ENCODE peak calls at places on chromosomes 16 and 17, in seven cellular contexts. T, Y, M, N, R, P and K are unnamed samples.

GRCh38 chr16:72092832-72093447 is 480 bp downstream of the TXNL4B start:
- DNase-seq in P (peak), M (peak), T (no peak), R (peak), Y (no peak), N (no peak), K (peak)

GRCh38 chr17:50871898-50872297 is 5.7 kb upstream of the TOB1 start:
- DNase-seq in M (no peak), Y (no peak), T (no peak), P (no peak), R (no peak), N (no peak), K (no peak)

GRCh38 chr17:49071106-49071505 is 61.5 kb upstream of the B4GALNT2 start:
- DNase-seq in P (peak), R (no peak), N (no peak), M (no peak), Y (no peak), T (no peak), K (peak)

GRCh38 chr16:22923491-22923890 is 109.5 kb downstream of the HS3ST2 start:
- DNase-seq in M (no peak), P (no peak), Y (no peak), R (no peak), T (no peak), N (no peak), K (no peak)

GRCh38 chr17:7856081-7856791 is 1.1 kb downstream of the NAA38 start:
- DNase-seq in R (no peak), P (no peak), M (peak), T (peak), Y (no peak), N (peak), K (peak)

GRCh38 chr17:41619162-41619933 is 5.0 kb downstream of the KRT17 start:
- DNase-seq in T (peak), N (no peak), Y (no peak), P (no peak), R (no peak), M (no peak), K (no peak)

GRCh38 chr17:66123163-66123562 is 68.8 kb downstream of the CEP112 start:
- DNase-seq in T (no peak), M (peak), R (peak), Y (no peak), P (peak), N (no peak), K (peak)

GRCh38 chr17:14451729-14452191 is 150.9 kb downstream of the HS3ST3B1 start:
- DNase-seq in N (no peak), M (no peak), Y (no peak), T (no peak), P (peak), R (no peak), K (no peak)

GRCh38 chr16:14678748-14679497 is 15.2 kb downstream of the PLA2G10 start:
- DNase-seq in R (no peak), P (no peak), M (no peak), T (no peak), N (no peak), Y (no peak), K (no peak)

GRCh38 chr17:79024901-79025737 is 1.1 kb downstream of the C1QTNF1 start:
- DNase-seq in N (peak), M (no peak), R (no peak), T (no peak), P (peak), Y (no peak), K (peak)

GRCh38 chr17:79022507-79022991 is 1.4 kb upstream of the C1QTNF1 start:
- DNase-seq in N (peak), P (peak), R (no peak), Y (no peak), T (no peak), M (no peak), K (no peak)

GRCh38 chr17:79026345-79027273 is 2.6 kb downstream of the C1QTNF1 start:
- DNase-seq in P (peak), Y (no peak), T (no peak), R (no peak), M (no peak), N (no peak), K (peak)

GRCh38 chr17:79023180-79023705 is 726 bp upstream of the C1QTNF1 start:
- DNase-seq in Y (no peak), N (no peak), R (no peak), T (no peak), P (no peak), M (no peak), K (no peak)

DNA sequence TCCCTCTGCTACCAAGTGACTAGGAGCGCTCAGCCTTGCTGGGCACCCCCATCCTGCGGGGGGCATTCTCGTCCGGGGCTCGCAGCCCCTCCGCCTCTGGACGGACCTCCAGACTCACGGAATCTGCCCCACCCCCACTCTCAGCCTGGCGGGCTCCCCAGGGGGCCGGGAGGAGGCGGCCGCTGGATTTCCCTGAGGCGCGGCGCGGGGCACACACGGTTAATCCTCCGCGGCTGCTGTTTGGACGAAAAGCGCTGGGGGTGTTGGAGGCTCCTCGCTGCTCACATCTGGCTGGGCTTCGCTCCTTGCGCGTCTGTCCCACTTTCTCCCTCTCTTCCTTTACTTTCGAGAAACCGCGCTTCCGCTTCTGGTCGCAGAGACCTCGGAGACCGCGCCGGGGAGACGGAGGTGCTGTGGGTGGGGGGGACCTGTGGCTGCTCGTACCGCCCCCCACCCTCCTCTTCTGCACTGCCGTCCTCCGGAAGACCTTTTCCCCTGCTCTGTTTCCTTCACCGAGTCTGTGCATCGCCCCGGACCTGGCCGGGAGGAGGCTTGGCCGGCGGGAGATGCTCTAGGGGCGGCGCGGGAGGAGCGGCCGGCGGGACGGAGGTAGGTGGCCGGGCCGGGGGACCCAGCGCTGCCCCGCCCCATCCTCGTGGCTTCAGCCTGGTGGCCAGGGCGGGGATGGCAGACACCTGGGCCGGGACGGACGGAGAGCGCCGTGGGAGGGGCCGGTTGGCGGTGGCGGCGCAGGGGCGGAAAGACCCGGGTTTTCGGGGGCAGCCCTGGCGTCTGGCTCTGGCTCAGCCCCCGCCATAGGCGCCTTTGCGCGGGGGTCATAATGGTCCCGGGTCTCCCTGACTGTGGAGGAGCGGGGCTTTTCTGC is at the start of gene C1QTNF1:
- DNase-seq in N (peak), Y (no peak), R (no peak), P (peak), T (peak), M (peak), K (peak)
- TF ChIP-seq CTCF in N (peak), Y (peak), R (peak), P (peak), T (peak), M (peak), K (peak)

GRCh38 chr16:2487903-2488531 is 13.1 kb downstream of the TBC1D24 start:
- DNase-seq in Y (no peak), P (no peak), M (no peak), R (no peak), N (no peak), T (peak), K (no peak)

GRCh38 chr16:2485811-2486507 is 11.0 kb downstream of the TBC1D24 start:
- DNase-seq in P (no peak), N (no peak), Y (no peak), M (no peak), T (no peak), R (no peak), K (no peak)

GRCh38 chr16:2484898-2485508 is 10.1 kb downstream of the TBC1D24 start:
- DNase-seq in R (no peak), N (no peak), T (no peak), M (no peak), P (peak), Y (no peak), K (no peak)

GRCh38 chr16:2487517-2487842 is 12.6 kb downstream of the TBC1D24 start:
- DNase-seq in Y (no peak), N (no peak), T (no peak), R (no peak), P (no peak), M (no peak), K (no peak)

DNA sequence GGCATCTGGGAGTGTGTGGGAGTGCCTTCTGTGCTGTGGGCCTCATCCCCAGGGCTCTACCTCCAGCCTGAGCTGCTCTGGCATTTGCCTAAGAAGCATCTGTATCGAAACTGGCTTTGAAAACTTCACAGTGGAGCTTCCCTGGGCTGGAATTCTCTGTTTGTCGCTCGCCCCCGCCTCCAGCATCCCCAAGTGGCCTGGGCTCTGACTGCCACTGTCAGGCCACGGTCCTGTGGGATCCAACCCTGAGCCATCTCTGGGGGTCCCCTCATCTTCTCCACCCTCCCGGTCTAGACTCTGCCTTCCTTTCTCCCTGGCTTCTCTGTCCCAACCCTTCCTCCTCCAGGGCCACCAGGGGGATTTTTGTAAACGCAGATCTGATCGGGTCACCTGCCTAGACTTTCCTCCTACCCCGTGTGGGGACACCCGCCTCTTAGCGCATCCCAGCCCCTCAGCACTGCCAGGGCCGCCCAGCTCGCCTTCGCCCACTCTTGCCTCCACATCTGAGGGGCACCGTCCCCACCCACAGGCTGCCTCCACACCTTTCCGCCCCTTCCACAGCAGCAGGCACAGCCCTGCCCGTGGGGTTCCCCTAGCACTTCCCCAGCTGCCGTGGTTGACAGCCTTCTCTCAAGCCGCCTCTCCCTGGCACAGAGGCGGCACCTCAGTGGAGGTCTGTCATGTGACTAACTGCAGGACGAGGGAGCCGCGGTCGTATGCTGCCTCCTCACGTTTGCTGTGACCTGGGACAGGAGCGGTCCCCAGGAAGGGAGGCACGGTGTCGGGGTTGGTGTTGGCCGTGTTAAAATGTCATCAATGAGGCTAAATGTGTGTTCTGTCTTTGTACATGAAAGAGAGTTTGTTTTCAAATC is 12.0 kb downstream of the TBC1D24 start:
- DNase-seq in R (no peak), T (peak), N (no peak), P (peak), M (peak), Y (peak), K (no peak)
- TF ChIP-seq CTCF in R (peak), T (no peak), N (peak), P (no peak), M (no peak), Y (peak), K (no peak)

GRCh38 chr17:17782425-17783120 is 54.2 kb downstream of the SREBF1 start:
- DNase-seq in P (no peak), N (no peak), R (no peak), M (peak), T (peak), Y (no peak), K (peak)

GRCh38 chr17:17781591-17782424 is 55.0 kb downstream of the SREBF1 start:
- DNase-seq in P (peak), N (peak), R (no peak), T (peak), M (peak), Y (no peak), K (peak)

GRCh38 chr17:17783121-17783824 is 53.5 kb downstream of the SREBF1 start:
- DNase-seq in M (peak), R (no peak), T (peak), N (peak), P (peak), Y (peak), K (peak)

GRCh38 chr17:17779015-17779611 is 57.7 kb downstream of the SREBF1 start:
- DNase-seq in N (peak), Y (no peak), T (no peak), R (no peak), P (no peak), M (no peak), K (peak)

DNA sequence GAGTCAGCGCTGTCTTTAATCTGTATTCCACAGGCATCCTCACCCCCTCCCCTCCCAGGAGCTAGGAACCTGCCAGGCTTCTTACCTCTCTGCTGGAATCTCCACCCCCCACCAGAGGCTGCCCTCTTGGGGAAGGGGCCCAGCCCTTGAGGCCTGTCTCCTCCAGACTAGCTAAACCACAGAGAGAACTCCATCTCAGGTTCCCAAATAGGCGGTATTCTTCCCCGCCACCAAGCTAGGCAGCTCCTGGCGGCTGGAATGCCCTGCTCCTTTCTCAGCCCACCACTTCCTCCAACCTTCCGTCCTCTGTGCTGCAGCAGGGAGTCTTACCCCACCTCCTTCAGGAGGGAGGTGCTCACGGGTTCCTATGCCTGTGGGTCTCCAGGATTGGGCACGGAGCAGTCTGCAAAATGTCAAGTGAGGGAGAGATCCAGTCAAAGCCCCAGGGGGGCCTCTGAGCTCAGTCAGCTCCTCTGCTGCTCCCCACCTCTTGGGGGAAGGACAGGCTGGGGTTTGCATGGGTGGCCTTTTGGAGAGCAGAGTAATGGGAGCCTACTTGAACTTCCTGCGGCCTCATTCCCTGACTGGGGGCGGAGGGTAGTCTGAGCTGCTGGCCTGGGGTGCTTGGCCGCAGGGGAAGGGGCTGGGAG is 55.7 kb downstream of the SREBF1 start:
- DNase-seq in T (no peak), N (peak), M (peak), Y (no peak), P (peak), R (no peak), K (peak)
- TF ChIP-seq CTCF in T (no peak), N (no peak), M (peak), Y (no peak), P (peak), R (peak), K (peak)

GRCh38 chr17:80942360-80943345 is 49.0 kb upstream of the CHMP6 start:
- DNase-seq in M (no peak), R (peak), T (peak), P (peak), N (peak), Y (no peak), K (no peak)
- TF ChIP-seq CTCF in M (no peak), R (peak), T (no peak), P (no peak), N (peak), Y (no peak), K (peak)

GRCh38 chr17:37405955-37406634 is 541 bp downstream of the ACACA start:
- DNase-seq in R (no peak), T (no peak), M (no peak), N (no peak), Y (no peak), P (no peak), K (no peak)

GRCh38 chr17:37410357-37410756 is 3.7 kb downstream of the TADA2A start:
- DNase-seq in N (no peak), P (no peak), R (no peak), T (no peak), Y (no peak), M (no peak), K (no peak)

GRCh38 chr17:37406635-37407455 is at the start of the genes ACACA and TADA2A:
- DNase-seq in T (peak), P (peak), Y (peak), M (peak), R (no peak), N (peak), K (peak)
- TF ChIP-seq CTCF in T (no peak), P (no peak), Y (no peak), M (no peak), R (no peak), N (no peak), K (no peak)

DNA sequence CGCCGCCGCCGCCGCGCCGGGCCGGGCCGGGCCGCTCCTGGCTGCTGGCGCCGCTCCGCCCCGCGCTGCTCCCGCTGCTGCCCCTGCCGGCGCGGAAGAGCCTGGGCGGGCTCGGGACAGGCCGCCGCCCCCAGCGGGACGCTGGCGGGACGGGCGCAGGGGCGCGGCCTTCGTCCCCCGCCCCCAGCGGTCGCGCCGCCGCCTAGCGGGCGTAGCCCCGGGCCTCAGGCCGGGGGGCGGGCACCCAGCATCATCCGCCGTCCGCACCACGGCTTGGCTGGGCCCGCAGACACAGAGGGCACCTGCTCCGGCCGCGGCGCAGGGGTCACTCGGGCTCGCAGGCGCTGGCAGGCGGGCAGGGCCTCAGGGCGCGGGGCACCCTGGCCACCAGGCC is at the start of gene AMFR:
- DNase-seq in M (peak), P (peak), R (peak), Y (peak), T (peak), N (peak), K (peak)
- TF ChIP-seq CTCF in M (peak), P (peak), R (no peak), Y (no peak), T (peak), N (peak), K (no peak)

DNA sequence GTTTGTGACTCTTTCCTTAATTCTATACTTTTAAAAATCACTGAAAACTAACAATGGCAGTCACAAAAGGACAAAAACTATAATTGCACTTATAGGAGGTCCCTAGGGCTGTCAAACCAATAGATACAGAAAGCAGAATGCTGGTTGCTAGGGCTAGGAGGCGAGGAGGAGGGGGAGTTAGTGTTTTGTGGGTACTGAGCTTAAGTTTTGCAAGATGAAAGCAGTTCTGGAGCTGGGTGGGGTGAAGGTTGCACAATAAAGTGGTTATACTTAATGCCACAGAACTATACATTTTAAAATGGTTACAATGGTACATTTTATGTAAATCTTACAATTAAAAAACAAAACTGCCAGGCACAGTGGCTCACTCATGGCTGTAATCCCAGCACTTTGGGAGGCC is 27.3 kb downstream of the NUBP1 start:
- DNase-seq in R (no peak), M (no peak), T (no peak), N (no peak), P (peak), Y (no peak), K (peak)
- TF ChIP-seq CTCF in R (no peak), M (no peak), T (no peak), N (no peak), P (no peak), Y (no peak), K (no peak)